ENCODE peak calls at places on chromosomes 7 and 10, in eight cellular contexts. C, U, W, M, K, L, Y and V are unnamed samples.

GRCh38 chr7:129315916-129316315 is 91.1 kb downstream of the AHCYL2 start:
- DNase-seq in C (no peak), U (no peak), W (peak; percentile 1), M (no peak), K (peak; percentile 83), L (peak; percentile 65), Y (no peak), V (no peak)

GRCh38 chr7:5139998-5140397 is 50.0 kb upstream of the WIPI2 start:
- DNase-seq in C (peak; percentile 72), U (peak; percentile 33), W (no peak), M (peak; percentile 20), K (peak; percentile 53), L (no peak), Y (peak; percentile 9), V (peak; percentile 22)

GRCh38 chr7:4302203-4302905 is 379.7 kb upstream of the FOXK1 start:
- DNase-seq in C (no peak), U (no peak), W (no peak), M (no peak), K (no peak), L (no peak), Y (no peak), V (no peak)

GRCh38 chr10:60290558-60290957 is 99.1 kb downstream of the ANK3 start:
- DNase-seq in C (no peak), U (no peak), W (no peak), M (no peak), K (no peak), L (peak; percentile 30), Y (no peak), V (no peak)

GRCh38 chr7:120805636-120806388 is 52.1 kb downstream of the TSPAN12 start:
- DNase-seq in C (peak; percentile 63), U (peak; percentile 59), W (peak; percentile 28), M (peak; percentile 63), K (peak; percentile 67), L (no peak), Y (peak; percentile 61), V (peak; percentile 72)

GRCh38 chr10:46548781-46549090 is 7.7 kb downstream of the GPRIN2 start:
- DNase-seq in C (no peak), U (peak; percentile 10), W (no peak), M (peak; percentile 4), K (no peak), L (peak; percentile 70), Y (no peak), V (no peak)

GRCh38 chr10:131847241-131847783 is 53.5 kb upstream of the PPP2R2D start:
- DNase-seq in C (peak; percentile 25), U (no peak), W (no peak), M (peak; percentile 4), K (no peak), L (no peak), Y (no peak), V (no peak)

GRCh38 chr7:92680458-92680857 is 90.3 kb upstream of the FAM133B start:
- DNase-seq in C (no peak), U (no peak), W (no peak), M (no peak), K (no peak), L (no peak), Y (peak; percentile 26), V (no peak)

GRCh38 chr7:131288446-131288845 is 39.2 kb upstream of the MKLN1 start:
- DNase-seq in C (no peak), U (no peak), W (no peak), M (peak; percentile 69), K (peak; percentile 53), L (no peak), Y (no peak), V (no peak)

GRCh38 chr7:99218406-99219184 is 10.7 kb upstream of the KPNA7 start:
- DNase-seq in C (no peak), U (no peak), W (no peak), M (no peak), K (no peak), L (no peak), Y (no peak), V (no peak)

GRCh38 chr7:47453093-47454056 is 128.5 kb downstream of the TNS3 start:
- DNase-seq in C (no peak), U (peak; percentile 65), W (peak; percentile 69), M (peak; percentile 85), K (peak; percentile 56), L (no peak), Y (peak; percentile 98), V (peak; percentile 93)

GRCh38 chr10:89468625-89469024 is 54.3 kb downstream of the IFIT5 start:
- DNase-seq in C (no peak), U (no peak), W (no peak), M (no peak), K (no peak), L (no peak), Y (no peak), V (no peak)

GRCh38 chr7:152313879-152314604 is 121.8 kb downstream of the KMT2C start:
- DNase-seq in C (no peak), U (no peak), W (peak; percentile 81), M (peak; percentile 57), K (no peak), L (no peak), Y (peak; percentile 79), V (peak; percentile 79)

GRCh38 chr10:88070080-88070880 is 206.9 kb downstream of the PTEN start:
- DNase-seq in C (no peak), U (no peak), W (no peak), M (no peak), K (no peak), L (no peak), Y (peak; percentile 67), V (no peak)

GRCh38 chr7:158028971-158029370 is 558.7 kb downstream of the PTPRN2 start:
- DNase-seq in C (no peak), U (no peak), W (no peak), M (no peak), K (no peak), L (no peak), Y (no peak), V (no peak)

GRCh38 chr7:158029431-158029938 is 558.1 kb downstream of the PTPRN2 start:
- DNase-seq in C (no peak), U (no peak), W (no peak), M (no peak), K (no peak), L (no peak), Y (no peak), V (no peak)

GRCh38 chr7:158027646-158028045 is 560.0 kb downstream of the PTPRN2 start:
- DNase-seq in C (no peak), U (no peak), W (no peak), M (no peak), K (no peak), L (no peak), Y (no peak), V (no peak)

GRCh38 chr7:158030071-158030470 is 557.6 kb downstream of the PTPRN2 start:
- DNase-seq in C (no peak), U (no peak), W (no peak), M (no peak), K (no peak), L (no peak), Y (no peak), V (no peak)

GRCh38 chr7:158028290-158028941 is 559.2 kb downstream of the PTPRN2 start:
- DNase-seq in C (peak; percentile 29), U (peak; percentile 35), W (no peak), M (no peak), K (no peak), L (no peak), Y (no peak), V (no peak)
- H3K27ac ChIP-seq in C (no peak overlapping the region), U (peak overlapping the region; percentile 9), W (no peak overlapping the region), M (no peak overlapping the region), K (no peak overlapping the region), L (no peak overlapping the region), Y (no peak overlapping the region), V (no peak overlapping the region)

GRCh38 chr7:36490335-36490940 is 100.8 kb downstream of the ANLN start:
- DNase-seq in C (no peak), U (no peak), W (no peak), M (no peak), K (no peak), L (no peak), Y (no peak), V (no peak)

GRCh38 chr7:36484265-36484664 is 94.6 kb downstream of the ANLN start:
- DNase-seq in C (no peak), U (no peak), W (no peak), M (no peak), K (no peak), L (no peak), Y (no peak), V (no peak)

GRCh38 chr7:36486336-36486735 is 96.7 kb downstream of the ANLN start:
- DNase-seq in C (no peak), U (no peak), W (no peak), M (no peak), K (peak; percentile 52), L (no peak), Y (no peak), V (no peak)

DNA sequence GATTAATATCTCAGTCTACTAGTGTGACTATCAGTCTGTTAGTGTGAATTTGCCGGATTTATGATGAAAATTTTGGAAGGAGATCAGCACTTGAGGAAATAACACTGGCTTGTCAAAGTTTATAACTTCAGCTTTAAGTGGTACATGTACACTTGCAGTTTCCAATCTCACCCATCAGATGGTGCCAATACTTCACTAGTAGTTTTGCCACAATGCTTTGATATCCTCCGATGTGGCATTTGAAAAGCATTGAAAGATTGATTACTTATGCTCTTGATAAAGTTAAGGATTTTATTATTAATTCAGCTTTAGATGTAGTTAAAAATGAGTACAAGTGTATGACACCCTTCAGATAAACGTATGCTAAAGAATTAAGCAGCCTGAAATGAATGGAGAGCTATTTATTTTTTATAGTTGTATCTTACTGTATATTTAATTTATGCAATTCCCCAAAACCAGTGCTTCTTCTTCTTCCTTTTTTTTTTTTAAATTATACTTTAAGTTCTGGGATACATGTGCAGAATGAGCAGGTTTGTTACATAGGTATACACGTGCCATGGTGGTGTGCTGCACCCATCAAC is 98.2 kb downstream of the ANLN start:
- DNase-seq in C (no peak), U (no peak), W (peak; percentile 60), M (peak; percentile 13), K (peak; percentile 32), L (no peak), Y (peak; percentile 68), V (peak; percentile 81)
- H3K27ac ChIP-seq in C (no peak overlapping the region), U (no peak overlapping the region), W (no peak overlapping the region), M (no peak overlapping the region), K (no peak overlapping the region), L (no peak overlapping the region), Y (no peak overlapping the region), V (no peak overlapping the region)

DNA sequence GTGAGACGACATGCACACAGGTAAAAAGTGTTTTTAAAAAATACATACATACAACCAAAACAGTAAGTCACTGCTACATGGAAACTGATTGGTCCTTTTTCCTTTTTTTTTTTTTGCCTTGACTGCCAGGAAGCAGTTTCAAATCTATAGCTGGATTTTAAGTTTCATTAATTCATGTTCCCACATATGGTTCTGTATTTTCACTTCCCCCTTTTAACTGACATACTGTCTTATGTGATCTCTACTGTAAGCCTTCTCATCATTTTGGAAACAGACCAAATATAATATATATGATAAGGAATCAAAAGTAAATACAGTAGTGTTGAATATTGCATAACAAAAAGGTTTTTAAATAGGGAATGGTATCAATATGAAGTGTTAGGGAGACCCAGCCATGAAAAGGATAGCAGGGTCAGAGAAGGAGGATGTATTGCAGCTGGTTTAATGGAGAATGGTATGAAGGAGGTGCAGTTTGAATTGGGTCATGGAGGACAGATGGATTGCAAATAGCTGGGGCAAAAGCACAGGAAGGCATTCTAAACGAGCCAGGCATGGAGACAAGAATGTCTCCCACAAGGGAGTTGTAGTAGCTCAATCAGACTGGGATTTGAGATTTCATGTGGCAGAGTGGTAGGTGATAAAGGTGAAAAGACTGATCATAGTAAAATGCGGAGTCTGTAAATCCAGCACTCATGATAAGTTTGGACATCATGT is 5.4 kb downstream of the CAV1 start:
- DNase-seq in C (no peak), U (no peak), W (no peak), M (no peak), K (no peak), L (no peak), Y (no peak), V (no peak)
- H3K27ac ChIP-seq in C (no peak overlapping the region), U (peak overlapping the region; percentile 44), W (peak overlapping the region; percentile 28), M (no peak overlapping the region), K (no peak overlapping the region), L (peak overlapping the region; percentile 70), Y (peak overlapping the region; percentile 51), V (no peak overlapping the region)

GRCh38 chr7:105975770-105976428 is 12.8 kb downstream of the CDHR3 start:
- DNase-seq in C (no peak), U (no peak), W (peak; percentile 6), M (no peak), K (no peak), L (no peak), Y (peak; percentile 81), V (no peak)
- H3K27ac ChIP-seq in C (no peak overlapping the region), U (no peak overlapping the region), W (no peak overlapping the region), M (no peak overlapping the region), K (no peak overlapping the region), L (no peak overlapping the region), Y (no peak overlapping the region), V (no peak overlapping the region)